ENCODE peak calls at places on chromosomes 4 and X, in four cellular contexts. Q is K562, F is HepG2, O is SK-N-SH. G is an unnamed sample.

GRCh38 chr4:45648846-45649245 is 475.0 kb downstream of the GABRG1 start:
- DNase-seq in Q (no peak), F (no peak), O (no peak), G (no peak)

GRCh38 chr4:8324640-8325239 is 55.2 kb downstream of the HTRA3 start:
- DNase-seq in Q (no peak), F (no peak), O (no peak), G (no peak)

GRCh38 chrX:150934453-150934852 is 36.0 kb upstream of the CD99L2 start:
- DNase-seq in Q (no peak), F (no peak), O (no peak), G (peak)

GRCh38 chr4:25100156-25100555 is 60.1 kb downstream of the SEPSECS start:
- DNase-seq in Q (no peak), F (no peak), O (no peak), G (no peak)

GRCh38 chrX:120456973-120457372 is 12.1 kb downstream of the LAMP2 start:
- DNase-seq in Q (peak), F (no peak), O (no peak), G (no peak)

GRCh38 chrX:151177141-151178027 is 1.0 kb downstream of the GPR50 start:
- DNase-seq in Q (no peak), F (no peak), O (no peak), G (peak)

GRCh38 chr4:14841801-14842748 is 160.2 kb upstream of the CPEB2 start:
- DNase-seq in Q (no peak), F (no peak), O (no peak), G (no peak)

GRCh38 chrX:123906557-123907316 is 46.9 kb downstream of the XIAP start:
- DNase-seq in Q (no peak), F (no peak), O (no peak), G (no peak)

GRCh38 chrX:40012800-40013682 is 84.7 kb downstream of the BCOR start:
- DNase-seq in Q (peak), F (peak), O (no peak), G (peak)

GRCh38 chrX:23766650-23767551 is 16.1 kb upstream of the SAT1 start:
- DNase-seq in Q (no peak), F (no peak), O (peak), G (no peak)

GRCh38 chrX:109922183-109922582 is 80.7 kb upstream of the TMEM164 start:
- DNase-seq in Q (no peak), F (no peak), O (no peak), G (no peak)

GRCh38 chr4:188455353-188455752 is 316.1 kb downstream of the TRIML1 start:
- DNase-seq in Q (no peak), F (peak), O (no peak), G (no peak)

GRCh38 chr4:74311696-74312313 is 3.5 kb downstream of the EPGN start:
- DNase-seq in Q (peak), F (peak), O (peak), G (no peak)

GRCh38 chrX:148620023-148620422 is 119.6 kb downstream of the AFF2 start:
- DNase-seq in Q (no peak), F (no peak), O (no peak), G (no peak)

GRCh38 chr4:39324897-39325613 is 41.1 kb downstream of the RFC1 start:
- DNase-seq in Q (no peak), F (peak), O (no peak), G (no peak)

GRCh38 chr4:133450813-133451212 is 301.7 kb downstream of the PCDH10 start:
- DNase-seq in Q (no peak), F (no peak), O (no peak), G (no peak)

GRCh38 chrX:154010330-154011087 is 9.2 kb downstream of the IRAK1 start:
- DNase-seq in Q (no peak), F (peak), O (no peak), G (no peak)

GRCh38 chr4:120724656-120725055 is 197.9 kb downstream of the PRDM5 start:
- DNase-seq in Q (no peak), F (no peak), O (no peak), G (no peak)

GRCh38 chr4:113673450-113673849 is 88.1 kb downstream of the CAMK2D start:
- DNase-seq in Q (no peak), F (no peak), O (no peak), G (no peak)

GRCh38 chr4:107333518-107333917 is 297.4 kb upstream of the DKK2 start:
- DNase-seq in Q (no peak), F (no peak), O (no peak), G (no peak)

GRCh38 chr4:113106076-113106475 is 56.6 kb downstream of the ANK2 start:
- DNase-seq in Q (no peak), F (peak), O (peak), G (no peak)

GRCh38 chrX:19127649-19128168 is 5.4 kb upstream of the ADGRG2 start:
- DNase-seq in Q (no peak), F (no peak), O (no peak), G (no peak)

GRCh38 chr4:169802871-169803270 is 45.1 kb upstream of the HPF1 start:
- DNase-seq in Q (no peak), F (no peak), O (no peak), G (no peak)

GRCh38 chr4:145130788-145131398 is 32.8 kb downstream of the ABCE1 start:
- DNase-seq in Q (peak), F (no peak), O (no peak), G (no peak)

GRCh38 chrX:50618788-50619558 is 148.3 kb upstream of the DGKK start:
- DNase-seq in Q (no peak), F (no peak), O (no peak), G (no peak)

GRCh38 chr4:152945639-152946038 is 9.5 kb downstream of the FHDC1 start:
- DNase-seq in Q (no peak), F (no peak), O (no peak), G (no peak)

GRCh38 chr4:171774642-171775041 is 38.6 kb upstream of the GALNTL6 start:
- DNase-seq in Q (no peak), F (no peak), O (no peak), G (no peak)

GRCh38 chrX:49309401-49309981 is 6.0 kb downstream of the GAGE10 start:
- DNase-seq in Q (no peak), F (no peak), O (no peak), G (no peak)

GRCh38 chrX:38220936-38221386 is 290 bp upstream of the SRPX start:
- DNase-seq in Q (no peak), F (no peak), O (no peak), G (no peak)

GRCh38 chr4:159201168-159201567 is 98.3 kb downstream of the RAPGEF2 start:
- DNase-seq in Q (no peak), F (no peak), O (no peak), G (no peak)

GRCh38 chr4:159206427-159206871 is 103.6 kb downstream of the RAPGEF2 start:
- DNase-seq in Q (no peak), F (no peak), O (no peak), G (no peak)

GRCh38 chr4:159209249-159209648 is 106.4 kb downstream of the RAPGEF2 start:
- DNase-seq in Q (no peak), F (peak), O (no peak), G (no peak)

GRCh38 chr4:159204566-159204965 is 101.7 kb downstream of the RAPGEF2 start:
- DNase-seq in Q (no peak), F (no peak), O (no peak), G (no peak)

DNA sequence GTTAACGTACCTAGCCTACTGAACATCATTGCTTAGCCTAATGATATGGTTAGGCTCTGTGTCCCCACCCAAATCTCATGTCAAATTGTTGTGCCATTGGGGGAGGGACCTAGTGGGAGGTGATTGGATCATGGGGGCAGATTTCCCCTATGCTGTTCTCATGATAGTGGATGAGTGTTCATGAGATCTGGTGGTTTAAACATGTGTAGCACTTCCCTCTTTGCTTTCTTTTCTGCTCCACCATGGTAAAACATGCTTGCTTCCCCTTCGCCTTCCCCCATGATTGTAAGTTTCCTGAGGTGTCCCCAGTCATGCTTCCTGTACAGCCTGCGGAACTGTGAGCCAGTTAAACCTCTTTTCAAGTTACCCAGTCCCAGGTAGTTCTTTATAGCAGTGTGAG is 102.6 kb downstream of the RAPGEF2 start:
- DNase-seq in Q (no peak), F (no peak), O (no peak), G (no peak)
- TF ChIP-seq FOXJ3 in Q (no peak), F (no peak), O (no peak), G (no peak)

GRCh38 chr4:185565696-185566095 is 30.4 kb upstream of the PDLIM3 start:
- DNase-seq in Q (no peak), F (no peak), O (no peak), G (no peak)

GRCh38 chr4:185566425-185566824 is 31.1 kb upstream of the PDLIM3 start:
- DNase-seq in Q (no peak), F (no peak), O (no peak), G (no peak)

GRCh38 chr4:185566972-185567749 is 31.9 kb upstream of the PDLIM3 start:
- DNase-seq in Q (no peak), F (peak), O (no peak), G (no peak)

GRCh38 chr4:185570727-185571126 is 35.4 kb upstream of the PDLIM3 start:
- DNase-seq in Q (no peak), F (no peak), O (peak), G (no peak)

GRCh38 chr4:185567828-185568442 is 32.6 kb upstream of the PDLIM3 start:
- DNase-seq in Q (no peak), F (peak), O (no peak), G (no peak)
- TF ChIP-seq FOXJ3 in Q (no peak), F (peak), O (no peak), G (no peak)

GRCh38 chr4:146255874-146256273 is 41.5 kb downstream of the REELD1 start:
- DNase-seq in Q (no peak), F (peak), O (no peak), G (no peak)
- TF ChIP-seq FOXJ3 in Q (no peak), F (no peak), O (no peak), G (no peak)

GRCh38 chr4:37326852-37327251 is 82.3 kb downstream of the NWD2 start:
- DNase-seq in Q (no peak), F (no peak), O (no peak), G (no peak)
- TF ChIP-seq FOXJ3 in Q (no peak), F (no peak), O (no peak), G (no peak)

GRCh38 chr4:88989990-88990389 is 67.0 kb downstream of the FAM13A start:
- DNase-seq in Q (no peak), F (no peak), O (no peak), G (no peak)

DNA sequence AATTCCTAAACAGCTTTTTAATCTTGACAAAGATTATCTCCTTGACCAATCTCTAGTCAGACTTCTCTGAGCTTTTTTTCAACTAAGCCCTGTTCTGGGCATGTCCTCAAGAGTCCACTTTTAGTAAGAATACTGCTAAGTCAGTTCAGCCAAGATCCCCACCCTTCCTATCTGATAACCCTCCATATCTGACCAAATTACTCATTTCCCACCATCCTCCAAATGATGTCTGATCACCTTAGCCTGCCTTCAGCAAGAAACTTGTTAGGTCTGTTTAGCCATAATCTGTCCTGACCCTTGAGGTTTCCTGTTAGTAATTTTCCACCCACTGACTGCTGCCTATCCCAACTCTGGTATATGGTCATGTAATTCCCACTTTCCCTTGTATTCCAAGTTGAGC is 65.2 kb downstream of the FAM13A start:
- DNase-seq in Q (no peak), F (no peak), O (no peak), G (no peak)
- TF ChIP-seq FOXJ3 in Q (no peak), F (no peak), O (no peak), G (no peak)

GRCh38 chr4:31071807-31072486 is 351.8 kb downstream of the PCDH7 start:
- DNase-seq in Q (no peak), F (no peak), O (no peak), G (no peak)
- TF ChIP-seq FOXJ3 in Q (no peak), F (no peak), O (no peak), G (no peak)